ENCODE peak calls at places on chromosomes 4 and X, in seven cellular contexts. V is lung, Q is IMR-90, R is HCT116, I is kidney, F is GM23338, Y is choroid plexus epithelial cell. X is an unnamed sample.

GRCh38 chr4:124974163-124974562 is 261.6 kb upstream of the ANKRD50 start:
- DNase-seq in F (no peak), V (no peak), I (no peak), Y (peak), Q (no peak), R (no peak), X (no peak)

GRCh38 chrX:49171752-49172279 is at the start of gene PLP2:
- DNase-seq in Y (peak), Q (peak), R (no peak), F (peak), I (peak), V (peak), X (peak)

GRCh38 chr4:110197421-110198398 is 705 bp downstream of the ELOVL6 start:
- DNase-seq in V (peak), Y (peak), F (peak), I (peak), R (no peak), Q (peak), X (peak)

GRCh38 chrX:48890296-48890925 is 7.2 kb downstream of the TIMM17B start:
- DNase-seq in I (peak), Q (no peak), R (no peak), F (peak), Y (no peak), V (no peak), X (no peak)

GRCh38 chr4:131764730-131765129 is 1384.4 kb upstream of the PCDH10 start:
- DNase-seq in R (no peak), Q (no peak), F (no peak), V (no peak), Y (no peak), I (peak), X (no peak)

GRCh38 chr4:108172780-108173598 is 4.3 kb upstream of the LEF1 start:
- DNase-seq in Y (peak), R (no peak), F (peak), I (peak), V (no peak), Q (no peak), X (peak)

GRCh38 chrX:39821011-39821708 is 276.6 kb downstream of the BCOR start:
- DNase-seq in Y (no peak), V (no peak), I (peak), F (peak), R (no peak), Q (peak), X (peak)

GRCh38 chr4:47577779-47578553 is 92.9 kb downstream of the ATP10D start:
- DNase-seq in F (no peak), V (no peak), I (no peak), R (no peak), Q (peak), Y (peak), X (no peak)

GRCh38 chrX:129996120-129996519 is 13.7 kb downstream of the BCORL1 start:
- DNase-seq in R (no peak), Y (peak), Q (peak), F (no peak), I (no peak), V (no peak), X (no peak)

GRCh38 chrX:68570598-68570997 is 71.7 kb downstream of the YIPF6 start:
- DNase-seq in R (no peak), Y (no peak), F (no peak), Q (no peak), I (no peak), V (no peak), X (no peak)

GRCh38 chr4:8854866-8855265 is 16.8 kb downstream of the HMX1 start:
- DNase-seq in V (no peak), Q (peak), R (no peak), F (no peak), Y (peak), I (no peak), X (no peak)

GRCh38 chr4:123705419-123705818 is 308.8 kb downstream of the SPRY1 start:
- DNase-seq in Q (no peak), F (no peak), V (no peak), Y (no peak), R (no peak), I (no peak), X (no peak)

GRCh38 chr4:138845051-138845450 is 170.5 kb upstream of the NOCT start:
- DNase-seq in Y (no peak), I (no peak), Q (no peak), R (no peak), V (no peak), F (no peak), X (no peak)

GRCh38 chrX:87621697-87622096 is 104.1 kb downstream of the KLHL4 start:
- DNase-seq in R (no peak), Y (peak), V (no peak), Q (no peak), F (no peak), I (no peak), X (no peak)

DNA sequence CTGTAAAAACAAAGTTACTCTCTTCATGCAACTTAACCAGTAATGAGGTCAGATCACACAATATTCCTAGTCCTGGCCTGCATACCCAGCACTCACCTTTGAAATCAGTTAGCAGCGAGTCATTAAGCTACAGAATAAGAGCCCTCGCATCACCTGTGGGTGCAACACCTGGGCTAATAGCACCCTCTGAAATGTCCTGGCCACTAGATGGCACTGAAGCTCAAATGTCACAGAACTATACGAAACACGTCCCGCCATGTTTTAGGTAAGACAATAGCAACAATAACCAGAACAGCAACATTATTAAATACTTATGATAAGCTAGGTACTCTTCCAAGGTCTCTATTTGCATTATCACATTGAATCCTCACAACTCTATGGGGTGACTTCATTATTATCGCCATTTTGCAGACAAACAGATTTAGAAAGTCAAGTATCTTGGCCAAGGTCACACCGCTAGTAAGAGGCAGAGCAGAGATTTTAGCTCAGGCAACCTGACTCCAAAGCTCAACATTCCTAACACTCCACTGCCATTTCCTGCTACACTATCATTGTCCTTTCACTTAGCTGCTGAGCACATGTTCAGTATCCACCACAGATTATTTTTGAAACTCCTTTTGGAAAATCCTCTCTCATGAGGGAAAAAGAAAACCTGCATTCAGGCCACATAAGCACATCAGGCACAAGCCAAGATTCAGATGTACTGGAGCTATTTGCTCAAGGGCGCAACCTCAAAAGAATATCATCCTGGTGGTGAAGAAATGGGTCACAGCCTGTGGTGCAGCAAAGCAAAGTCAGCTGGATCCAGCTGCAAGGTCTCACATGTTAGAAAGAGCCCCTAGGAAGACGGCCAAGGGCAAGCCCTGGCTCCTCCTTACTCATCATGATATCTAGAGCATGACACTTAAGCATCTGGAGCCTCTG is 59.5 kb upstream of the KDR start:
- DNase-seq in I (peak), Q (peak), V (peak), Y (peak), R (peak), F (peak), X (peak)
- H3K4me3 ChIP-seq in I (no peak), Q (no peak), V (no peak), Y (no peak), R (no peak), F (no peak), X (no peak)

DNA sequence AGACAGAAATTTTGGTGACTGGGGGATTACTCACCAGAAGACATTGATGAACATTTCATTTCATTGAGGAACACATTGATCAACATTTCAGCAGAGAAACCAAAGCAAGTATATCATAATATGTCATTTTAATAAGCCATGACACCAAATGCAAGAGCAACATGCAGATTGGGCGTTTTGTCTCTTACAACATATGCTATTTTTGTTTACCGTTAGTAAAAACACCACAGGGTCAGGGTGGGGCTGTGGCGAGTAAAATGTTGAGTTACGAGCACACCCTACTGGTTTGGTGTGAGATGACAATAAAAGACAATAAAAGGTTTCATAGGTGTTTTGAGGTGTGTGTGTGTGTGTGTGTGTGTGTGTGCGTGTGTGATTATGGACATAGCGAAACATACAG is 294.5 kb downstream of the PDGFC start:
- DNase-seq in F (peak), R (peak), I (no peak), V (no peak), Y (peak), Q (no peak), X (peak)
- TF ChIP-seq CTCF in F (peak), R (peak), I (peak), V (no peak), Y (peak), Q (peak), X (peak)

GRCh38 chr4:73731968-73732610 is 8.3 kb upstream of the CXCL8 start:
- DNase-seq in R (no peak), F (no peak), Y (peak), V (peak), Q (no peak), I (no peak), X (no peak)
- H3K4me3 ChIP-seq in R (no peak), F (no peak), Y (no peak), V (no peak), Q (no peak), I (no peak), X (no peak)

DNA sequence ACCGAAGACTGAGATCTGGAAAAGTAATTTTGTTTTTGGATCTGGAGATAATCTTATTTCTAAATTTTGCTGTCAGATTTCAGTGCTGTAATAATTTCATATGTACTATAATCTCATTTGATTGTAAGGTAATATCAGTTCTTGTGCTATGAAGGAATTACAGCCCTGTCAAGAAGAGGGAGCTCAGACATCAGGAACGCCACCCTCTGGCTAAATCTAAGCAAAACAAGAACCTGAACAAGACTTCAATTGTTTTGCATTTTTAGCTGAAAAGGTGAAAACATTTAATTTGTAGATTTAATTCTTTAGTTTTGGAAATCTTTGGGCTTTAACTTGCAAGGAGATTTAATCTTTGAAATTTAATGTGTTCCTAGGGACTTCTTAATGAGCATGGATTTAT is 525.4 kb upstream of the HS3ST1 start:
- DNase-seq in V (no peak), Q (no peak), I (no peak), R (peak), F (peak), Y (peak), X (no peak)
- TF ChIP-seq CTCF in V (peak), Q (no peak), I (peak), R (peak), F (peak), Y (peak), X (no peak)

GRCh38 chr4:183686461-183686860 is 27.4 kb downstream of the TRAPPC11 start:
- DNase-seq in I (no peak), V (no peak), F (no peak), R (no peak), Q (no peak), Y (no peak), X (no peak)

GRCh38 chr4:183691006-183691405 is 31.9 kb downstream of the TRAPPC11 start:
- DNase-seq in F (no peak), Y (no peak), V (no peak), I (no peak), Q (no peak), R (no peak), X (no peak)

GRCh38 chr4:183688216-183688615 is 29.1 kb downstream of the TRAPPC11 start:
- DNase-seq in Y (no peak), Q (no peak), I (no peak), V (no peak), R (no peak), F (no peak), X (no peak)

DNA sequence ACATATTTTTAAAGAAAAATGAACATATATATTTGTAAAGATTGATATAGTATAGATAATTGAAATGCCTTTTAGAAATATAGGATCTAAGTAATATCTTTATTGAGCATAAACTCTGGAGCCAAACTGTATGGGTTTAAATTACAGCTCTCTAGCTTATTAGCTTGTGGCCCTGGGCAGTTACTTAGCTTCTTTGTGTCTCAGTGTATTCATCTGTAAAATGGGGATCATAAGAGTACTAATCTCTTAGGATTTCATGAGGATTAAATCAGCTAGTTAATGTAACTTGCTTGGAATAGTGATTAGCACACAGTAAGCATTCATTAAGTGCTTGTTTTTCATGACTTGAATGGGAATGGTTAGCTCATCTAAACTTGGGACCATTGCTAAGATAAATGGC is 32.8 kb downstream of the TRAPPC11 start:
- DNase-seq in Q (no peak), Y (no peak), V (no peak), I (no peak), R (no peak), F (no peak), X (no peak)
- H3K4me3 ChIP-seq in Q (no peak), Y (no peak), V (no peak), I (no peak), R (no peak), F (no peak), X (no peak)

GRCh38 chr4:168917150-168917779 is 92.8 kb downstream of the CBR4 start:
- DNase-seq in R (peak), F (peak), Y (peak), Q (peak), V (no peak), I (no peak), X (peak)
- TF ChIP-seq CTCF in R (peak), F (no peak), Y (peak), Q (peak), V (no peak), I (peak), X (peak)

GRCh38 chr4:140078366-140078765 is 75.6 kb downstream of the MAML3 start:
- DNase-seq in Y (peak), R (no peak), I (no peak), Q (peak), F (peak), V (no peak), X (no peak)
- H3K4me3 ChIP-seq in Y (no peak), R (no peak), I (no peak), Q (no peak), F (peak), V (no peak), X (no peak)

GRCh38 chr4:163679189-163679588 is 184.7 kb downstream of the TMA16 start:
- DNase-seq in F (peak), R (no peak), V (no peak), I (no peak), Q (peak), Y (peak), X (peak)
- TF ChIP-seq CTCF in F (peak), R (peak), V (no peak), I (no peak), Q (peak), Y (peak), X (peak)

DNA sequence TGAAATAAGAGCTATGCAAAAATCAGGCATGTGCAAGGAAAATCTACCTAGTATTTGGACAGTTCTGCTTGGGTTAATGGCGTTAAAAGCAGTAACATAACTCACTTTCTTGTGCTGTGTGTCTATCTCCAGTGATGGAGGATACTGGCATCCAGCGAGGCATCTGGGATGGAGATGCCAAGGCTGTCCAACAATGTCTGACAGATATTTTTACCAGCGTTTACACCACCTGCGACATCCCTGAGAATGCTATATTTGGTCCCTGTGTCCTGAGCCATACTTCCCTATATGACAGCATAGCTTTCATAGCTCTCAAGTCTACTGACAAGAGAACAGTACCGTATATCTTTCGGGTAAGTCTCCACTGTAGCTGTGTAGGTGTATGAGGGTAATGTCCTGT is 2.6 kb downstream of the PRDM8 start:
- DNase-seq in F (no peak), Q (no peak), I (no peak), R (no peak), Y (no peak), V (no peak), X (no peak)
- H3K4me3 ChIP-seq in F (no peak), Q (no peak), I (no peak), R (no peak), Y (no peak), V (no peak), X (no peak)

GRCh38 chr4:147965873-147966272 is 234.0 kb downstream of the ARHGAP10 start:
- DNase-seq in Y (no peak), I (no peak), F (no peak), R (no peak), V (no peak), Q (no peak), X (no peak)
- TF ChIP-seq CTCF in Y (no peak), I (no peak), F (no peak), R (no peak), V (no peak), Q (no peak), X (no peak)

X was measured in GM12865.